ENCODE peak calls at places on chromosomes 11 and 22, in nine cellular contexts. T is sigmoid colon, C is GM23338, Y is HCT116, J is spleen, I is upper lobe of left lung, Z is HL-60, D is prostate gland, U is suprapubic skin. S is an unnamed sample. For H3K27me3, the result is how much of the 10 kb centered on the place peaks cover.

GRCh38 chr11:1202776-1203504 is 19.9 kb upstream of the MUC5B start:
- DNase-seq in T (peak), C (peak), Y (peak), J (peak), I (peak), Z (peak), D (peak), U (peak), S (no peak)

GRCh38 chr11:127023991-127024390 is 23.4 kb upstream of the KIRREL3 start:
- DNase-seq in T (no peak), C (no peak), Y (no peak), J (no peak), I (no peak), Z (no peak), D (no peak), U (no peak), S (no peak)

GRCh38 chr11:128893578-128894295 is 2.6 kb downstream of the KCNJ5 start:
- DNase-seq in T (peak), C (no peak), Y (no peak), J (no peak), I (no peak), Z (no peak), D (peak), U (no peak), S (no peak)

GRCh38 chr11:131579932-131580387 is 209.5 kb downstream of the NTM start:
- DNase-seq in T (no peak), C (peak), Y (no peak), J (no peak), I (no peak), Z (no peak), D (no peak), U (no peak), S (no peak)

GRCh38 chr22:45314054-45314721 is 4.5 kb downstream of the FAM118A start:
- DNase-seq in T (no peak), C (no peak), Y (no peak), J (no peak), I (no peak), Z (no peak), D (no peak), U (no peak), S (no peak)

GRCh38 chr11:93662177-93662575 is 694 bp downstream of the CEP295 start:
- DNase-seq in T (no peak), C (peak), Y (no peak), J (no peak), I (no peak), Z (no peak), D (no peak), U (no peak), S (no peak)

GRCh38 chr11:103959279-103959930 is 77.0 kb upstream of the DDI1 start:
- DNase-seq in T (no peak), C (no peak), Y (no peak), J (no peak), I (no peak), Z (no peak), D (no peak), U (no peak), S (no peak)

GRCh38 chr11:18144243-18144642 is 11.9 kb downstream of the MRGPRX3 start:
- DNase-seq in T (no peak), C (no peak), Y (no peak), J (no peak), I (no peak), Z (no peak), D (no peak), U (no peak), S (no peak)

GRCh38 chr22:17436382-17436951 is 67.2 kb downstream of the CECR2 start:
- DNase-seq in T (no peak), C (peak), Y (no peak), J (no peak), I (no peak), Z (no peak), D (no peak), U (no peak), S (no peak)

GRCh38 chr11:46120361-46120710 is 918 bp downstream of the PHF21A start:
- DNase-seq in T (peak), C (no peak), Y (no peak), J (peak), I (peak), Z (no peak), D (no peak), U (peak), S (no peak)

GRCh38 chr11:62108971-62109391 is 14.8 kb upstream of the INCENP start:
- DNase-seq in T (no peak), C (no peak), Y (no peak), J (no peak), I (no peak), Z (peak), D (no peak), U (no peak), S (no peak)

GRCh38 chr22:39364646-39365405 is 15.0 kb downstream of the SYNGR1 start:
- DNase-seq in T (no peak), C (no peak), Y (no peak), J (no peak), I (no peak), Z (no peak), D (no peak), U (no peak), S (no peak)
- TF ChIP-seq CTCF in T (no peak), C (no peak), Y (no peak), J (no peak), I (no peak), Z (no peak), D (no peak), U (no peak), S (peak)

GRCh38 chr11:58334708-58335107 is 24.2 kb downstream of the OR5B17 start:
- DNase-seq in T (no peak), C (no peak), Y (peak), J (no peak), I (no peak), Z (no peak), D (no peak), U (no peak), S (no peak)
- TF ChIP-seq POLR2AphosphoS5 in T (no peak), C (no peak), Y (no peak), J (no peak), I (no peak), Z (no peak), D (no peak), U (no peak), S (no peak)

GRCh38 chr11:36688892-36689291 is 90.9 kb upstream of the RAG2 start:
- DNase-seq in T (no peak), C (no peak), Y (no peak), J (no peak), I (no peak), Z (no peak), D (no peak), U (no peak), S (no peak)
- H3K27me3 ChIP-seq in T (under half), C (under half), Y (under half), J (under half), I (under half), Z (under half), D (under half), U (under half), S (under half)

DNA sequence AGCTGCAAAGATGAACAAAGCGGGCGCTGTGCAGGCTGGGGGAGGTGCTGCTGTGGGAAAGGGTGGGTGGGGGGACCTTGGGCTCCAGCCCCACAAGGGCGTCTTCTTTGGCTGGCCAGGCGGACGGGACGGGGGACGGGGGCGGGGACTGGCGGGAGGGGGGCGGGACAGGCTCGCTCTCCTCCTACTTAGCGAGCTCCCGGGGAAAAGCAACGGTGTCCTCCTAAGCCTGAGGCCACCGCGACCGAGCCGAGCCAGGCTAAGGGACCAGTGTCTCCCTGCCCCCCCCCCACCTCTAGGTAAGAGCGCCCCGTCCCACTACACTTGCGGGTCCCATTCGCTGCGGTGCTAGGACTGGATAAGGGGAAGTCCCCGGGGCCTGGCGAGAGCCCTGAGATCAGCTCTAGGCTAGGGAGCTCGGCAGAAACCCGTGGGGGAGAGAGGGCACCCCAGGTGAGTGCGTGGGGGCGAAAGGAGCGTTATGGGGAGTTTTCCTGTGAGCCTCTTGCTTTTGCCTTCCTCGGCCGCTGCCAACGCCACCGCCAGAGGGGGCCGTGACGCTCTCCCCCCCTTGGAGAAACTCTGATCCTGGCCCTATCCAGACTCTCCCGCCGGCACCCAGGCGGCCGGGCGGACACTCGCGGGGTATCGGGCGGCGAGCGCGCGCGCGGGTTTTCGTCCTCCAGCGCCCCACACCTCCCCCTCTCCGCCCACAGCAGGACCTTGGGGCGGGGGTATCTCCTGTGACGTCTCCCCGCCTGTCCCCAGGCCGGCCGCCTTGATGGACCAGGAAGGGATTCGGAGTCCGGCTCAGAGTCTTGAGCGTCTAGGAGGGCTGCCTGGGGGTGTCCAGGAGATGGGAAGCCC is at the start of gene PHLDB1:
- DNase-seq in T (peak), C (peak), Y (no peak), J (peak), I (peak), Z (no peak), D (peak), U (peak), S (no peak)
- TF ChIP-seq CTCF in T (peak), C (peak), Y (peak), J (peak), I (peak), Z (no peak), D (peak), U (peak), S (peak)

GRCh38 chr11:65540290-65541092 is 15.6 kb downstream of the SCYL1 start:
- DNase-seq in T (peak), C (peak), Y (peak), J (peak), I (peak), Z (peak), D (peak), U (peak), S (peak)
- TF ChIP-seq POLR2AphosphoS5 in T (peak), C (peak), Y (peak), J (peak), I (peak), Z (no peak), D (peak), U (peak), S (peak)

GRCh38 chr11:119513806-119514170 is 90.8 kb upstream of the THY1 start:
- DNase-seq in T (no peak), C (no peak), Y (no peak), J (no peak), I (no peak), Z (no peak), D (no peak), U (no peak), S (no peak)

GRCh38 chr11:119513141-119513805 is 90.3 kb upstream of the THY1 start:
- DNase-seq in T (no peak), C (no peak), Y (no peak), J (no peak), I (peak), Z (no peak), D (no peak), U (no peak), S (no peak)

GRCh38 chr11:119509969-119510401 is 87.0 kb upstream of the THY1 start:
- DNase-seq in T (peak), C (no peak), Y (no peak), J (no peak), I (no peak), Z (peak), D (no peak), U (no peak), S (no peak)

GRCh38 chr11:119511601-119512000 is 88.6 kb upstream of the THY1 start:
- DNase-seq in T (no peak), C (no peak), Y (no peak), J (no peak), I (no peak), Z (no peak), D (no peak), U (no peak), S (no peak)

GRCh38 chr11:119512373-119512772 is 89.4 kb upstream of the THY1 start:
- DNase-seq in T (no peak), C (no peak), Y (no peak), J (no peak), I (no peak), Z (no peak), D (no peak), U (no peak), S (no peak)
- H3K27me3 ChIP-seq in T (under half), C (under half), Y (under half), J (under half), I (under half), Z (under half), D (under half), U (under half), S (under half)